ENCODE peak calls at places on chromosomes 5 and 9, in seven cellular contexts. W is fibroblast of pulmonary artery, O is left cardiac atrium, Z is Calu3, I is non-pigmented ciliary epithelial cell, T is ELF-1, L is nucleus accumbens. C is an unnamed sample.

GRCh38 chr5:79829260-79829659 is 139.6 kb downstream of the CMYA5 start:
- DNase-seq in W (no peak), O (no peak), Z (peak; percentile 26), I (no peak), T (peak; percentile 65), L (no peak), C (no peak)

GRCh38 chr5:126055348-126055729 is 367.9 kb upstream of the GRAMD2B start:
- DNase-seq in W (no peak), O (no peak), Z (no peak), I (no peak), T (no peak), L (no peak), C (no peak)

GRCh38 chr9:109117856-109118801 is 1.6 kb downstream of the TMEM245 start:
- DNase-seq in W (peak; percentile 95), O (peak; percentile 69), Z (peak; percentile 13), I (peak; percentile 88), T (peak; percentile 36), L (no peak), C (peak; percentile 65)

GRCh38 chr5:141954193-141954592 is 3.8 kb downstream of the PCDH12 start:
- DNase-seq in W (no peak), O (no peak), Z (no peak), I (no peak), T (no peak), L (no peak), C (no peak)

GRCh38 chr9:114312513-114312875 is 10.4 kb upstream of the ORM1 start:
- DNase-seq in W (no peak), O (no peak), Z (no peak), I (no peak), T (no peak), L (no peak), C (no peak)

GRCh38 chr9:89375181-89375760 is 57.0 kb downstream of the SECISBP2 start:
- DNase-seq in W (peak; percentile 4), O (no peak), Z (no peak), I (no peak), T (peak; percentile 62), L (no peak), C (peak; percentile 18)

GRCh38 chr9:16139781-16140180 is 586.9 kb downstream of the CCDC171 start:
- DNase-seq in W (peak; percentile 49), O (no peak), Z (no peak), I (no peak), T (no peak), L (no peak), C (no peak)

GRCh38 chr5:155834271-155834975 is 492.5 kb upstream of the SGCD start:
- DNase-seq in W (no peak), O (no peak), Z (no peak), I (no peak), T (no peak), L (no peak), C (no peak)

GRCh38 chr5:76720988-76721569 is 5.2 kb downstream of the F2R start:
- DNase-seq in W (no peak), O (no peak), Z (no peak), I (no peak), T (no peak), L (no peak), C (no peak)

GRCh38 chr5:152113401-152113800 is 188.8 kb upstream of the GLRA1 start:
- DNase-seq in W (no peak), O (no peak), Z (no peak), I (no peak), T (no peak), L (no peak), C (no peak)

GRCh38 chr5:77993141-77993540 is 217.0 kb upstream of the TBCA start:
- DNase-seq in W (no peak), O (no peak), Z (no peak), I (no peak), T (no peak), L (no peak), C (no peak)

GRCh38 chr5:138453630-138454029 is 11.6 kb upstream of the EGR1 start:
- DNase-seq in W (no peak), O (no peak), Z (no peak), I (no peak), T (no peak), L (no peak), C (no peak)

GRCh38 chr5:29460946-29461538 is 1732.4 kb upstream of the CDH6 start:
- DNase-seq in W (no peak), O (no peak), Z (no peak), I (no peak), T (no peak), L (no peak), C (no peak)

GRCh38 chr5:122585111-122585415 is 189.8 kb upstream of the SNX2 start:
- DNase-seq in W (no peak), O (no peak), Z (no peak), I (no peak), T (no peak), L (no peak), C (no peak)

GRCh38 chr9:14846871-14847311 is 63.3 kb downstream of the FREM1 start:
- DNase-seq in W (peak; percentile 33), O (peak; percentile 50), Z (peak; percentile 63), I (peak; percentile 0), T (peak; percentile 86), L (no peak), C (peak; percentile 28)

GRCh38 chr9:91995000-91995399 is 45.0 kb upstream of the ROR2 start:
- DNase-seq in W (no peak), O (no peak), Z (no peak), I (no peak), T (no peak), L (no peak), C (no peak)

GRCh38 chr5:92758552-92758951 is 822.5 kb downstream of the NR2F1-AS1 start:
- DNase-seq in W (peak; percentile 43), O (no peak), Z (no peak), I (peak; percentile 36), T (no peak), L (no peak), C (peak; percentile 20)

GRCh38 chr5:141879941-141880738 is 1.9 kb upstream of the PCDH1 start:
- DNase-seq in W (no peak), O (no peak), Z (no peak), I (no peak), T (no peak), L (peak; percentile 64), C (no peak)

GRCh38 chr9:124293712-124294504 is 36.2 kb downstream of the NEK6 start:
- DNase-seq in W (no peak), O (no peak), Z (no peak), I (no peak), T (no peak), L (peak; percentile 8), C (no peak)

C was measured in endothelial cell of umbilical vein.